ENCODE peak calls at places on chromosomes 6 and 20, in ten cellular contexts. Y is heart right ventricle, T is kidney epithelial cell, M is mucosa of descending colon, Q is A673, U is neural progenitor cell, V is psoas muscle, H is right lobe of liver, F is pancreas, E is left lung. G is an unnamed sample.

GRCh38 chr6:139386404-139386803 is 12.0 kb upstream of the CITED2 start:
- DNase-seq in Y (no peak), T (no peak), M (no peak), Q (no peak), U (no peak), V (no peak), H (no peak), F (no peak), E (no peak), G (no peak)

GRCh38 chr6:113458368-113459010 is 398.7 kb upstream of the MARCKS start:
- DNase-seq in Y (no peak), T (no peak), M (no peak), Q (no peak), U (no peak), V (no peak), H (no peak), F (no peak), E (no peak), G (no peak)

GRCh38 chr6:159513914-159514313 is 179.1 kb downstream of the SOD2 start:
- DNase-seq in Y (no peak), T (no peak), M (no peak), Q (no peak), U (no peak), V (no peak), H (no peak), F (no peak), E (no peak), G (no peak)

GRCh38 chr6:42572523-42572922 is 8.7 kb downstream of the UBR2 start:
- DNase-seq in Y (no peak), T (no peak), M (no peak), Q (no peak), U (no peak), V (no peak), H (no peak), F (no peak), E (no peak), G (peak; percentile 17)

GRCh38 chr20:63005862-63006564 is 751 bp downstream of the BHLHE23 start:
- DNase-seq in Y (peak; percentile 7), T (no peak), M (no peak), Q (peak; percentile 41), U (peak; percentile 79), V (no peak), H (no peak), F (peak; percentile 47), E (peak; percentile 68), G (no peak)

GRCh38 chr6:9140181-9140580 is 704.8 kb upstream of the SLC35B3 start:
- DNase-seq in Y (no peak), T (no peak), M (no peak), Q (no peak), U (no peak), V (peak; percentile 24), H (peak; percentile 91), F (peak; percentile 83), E (peak; percentile 61), G (no peak)

GRCh38 chr20:50062006-50062838 is 50.7 kb downstream of the UBE2V1 start:
- DNase-seq in Y (no peak), T (no peak), M (no peak), Q (no peak), U (no peak), V (no peak), H (no peak), F (no peak), E (no peak), G (no peak)

GRCh38 chr6:116352515-116353471 is 18.0 kb upstream of the DSE start:
- DNase-seq in Y (no peak), T (no peak), M (no peak), Q (no peak), U (no peak), V (no peak), H (no peak), F (no peak), E (no peak), G (no peak)

GRCh38 chr6:39213195-39213920 is 15.9 kb downstream of the KCNK5 start:
- DNase-seq in Y (no peak), T (no peak), M (no peak), Q (no peak), U (no peak), V (no peak), H (no peak), F (no peak), E (no peak), G (no peak)

GRCh38 chr6:157432231-157432630 is 51.2 kb downstream of the ZDHHC14 start:
- DNase-seq in Y (no peak), T (no peak), M (no peak), Q (peak; percentile 22), U (no peak), V (no peak), H (no peak), F (no peak), E (no peak), G (no peak)

GRCh38 chr6:64415936-64416335 is 780.3 kb downstream of the PHF3 start:
- DNase-seq in Y (no peak), T (no peak), M (no peak), Q (no peak), U (no peak), V (no peak), H (no peak), F (no peak), E (no peak), G (no peak)

GRCh38 chr20:42749548-42749947 is 440.2 kb downstream of the PTPRT start:
- DNase-seq in Y (no peak), T (no peak), M (no peak), Q (peak; percentile 1), U (no peak), V (no peak), H (no peak), F (no peak), E (no peak), G (peak; percentile 81)

GRCh38 chr6:16539086-16539931 is 222.0 kb downstream of the ATXN1 start:
- DNase-seq in Y (no peak), T (no peak), M (no peak), Q (no peak), U (no peak), V (no peak), H (no peak), F (no peak), E (no peak), G (no peak)

GRCh38 chr6:35082046-35082732 is 59.0 kb downstream of the TCP11 start:
- DNase-seq in Y (no peak), T (no peak), M (no peak), Q (no peak), U (no peak), V (no peak), H (peak; percentile 40), F (peak; percentile 39), E (no peak), G (no peak)

DNA sequence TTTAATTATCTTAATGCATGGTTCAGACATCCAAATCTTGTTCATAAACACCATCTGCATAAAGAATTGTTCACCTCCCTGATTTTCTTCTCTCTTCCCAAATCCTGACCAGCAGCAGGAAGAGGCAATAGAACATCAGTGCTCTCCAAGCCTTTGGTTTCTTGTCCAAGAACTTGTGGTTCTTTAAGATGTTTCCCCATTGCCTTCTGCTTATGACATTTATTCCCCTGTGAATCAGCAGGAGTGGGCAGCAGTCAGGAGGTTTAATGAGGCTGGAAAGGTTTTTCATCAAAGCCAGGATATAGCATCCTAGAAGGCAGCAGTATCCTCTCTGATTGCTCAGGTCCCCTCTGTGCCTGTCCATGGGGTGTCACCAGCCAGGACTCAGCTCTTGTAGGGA is 5.3 kb downstream of the HDDC2 start:
- DNase-seq in Y (no peak), T (no peak), M (no peak), Q (no peak), U (no peak), V (no peak), H (no peak), F (no peak), E (no peak), G (no peak)
- H3K36me3 ChIP-seq in Y (peaks cover 85% of the 10 kb centered on the region), T (no peaks in the 10 kb centered on the region), M (no peaks in the 10 kb centered on the region), Q (peaks cover 63% of the 10 kb centered on the region), U (peaks cover 8% of the 10 kb centered on the region), V (peaks cover 9% of the 10 kb centered on the region), H (peaks cover 4% of the 10 kb centered on the region), F (no peaks in the 10 kb centered on the region), E (peaks cover 65% of the 10 kb centered on the region), G (peaks cover 12% of the 10 kb centered on the region)

GRCh38 chr6:117513778-117514371 is 31.4 kb downstream of the DCBLD1 start:
- DNase-seq in Y (no peak), T (no peak), M (no peak), Q (no peak), U (no peak), V (no peak), H (no peak), F (no peak), E (no peak), G (no peak)

GRCh38 chr6:117512056-117512828 is 29.8 kb downstream of the DCBLD1 start:
- DNase-seq in Y (no peak), T (no peak), M (no peak), Q (no peak), U (no peak), V (no peak), H (no peak), F (no peak), E (no peak), G (no peak)

GRCh38 chr6:117515326-117515725 is 32.9 kb downstream of the DCBLD1 start:
- DNase-seq in Y (no peak), T (no peak), M (no peak), Q (no peak), U (no peak), V (no peak), H (no peak), F (no peak), E (no peak), G (no peak)

GRCh38 chr6:117513174-117513573 is 30.7 kb downstream of the DCBLD1 start:
- DNase-seq in Y (no peak), T (no peak), M (no peak), Q (no peak), U (peak; percentile 75), V (no peak), H (no peak), F (no peak), E (no peak), G (no peak)

DNA sequence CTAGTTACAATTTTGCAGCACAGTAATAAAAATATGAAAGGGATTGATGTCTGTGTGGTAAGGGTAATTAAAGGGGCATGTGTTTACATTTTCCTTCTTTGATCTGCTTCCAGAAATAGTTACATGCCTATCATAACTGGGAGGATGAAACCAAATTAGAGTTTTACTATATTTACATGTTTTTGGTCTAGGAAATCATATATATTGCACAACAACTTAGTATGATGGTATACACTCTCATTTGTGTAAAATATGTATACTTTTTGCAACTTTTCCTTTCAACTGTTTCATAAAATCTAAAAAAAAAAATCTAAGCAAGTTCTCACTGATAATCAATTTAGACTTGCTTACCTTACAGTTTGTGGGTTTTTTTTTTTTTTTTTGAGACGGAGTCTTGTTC is 32.2 kb downstream of the DCBLD1 start:
- DNase-seq in Y (no peak), T (no peak), M (no peak), Q (no peak), U (no peak), V (no peak), H (no peak), F (no peak), E (no peak), G (no peak)
- H3K36me3 ChIP-seq in Y (no peaks in the 10 kb centered on the region), T (no peaks in the 10 kb centered on the region), M (no peaks in the 10 kb centered on the region), Q (no peaks in the 10 kb centered on the region), U (no peaks in the 10 kb centered on the region), V (no peaks in the 10 kb centered on the region), H (no peaks in the 10 kb centered on the region), F (no peaks in the 10 kb centered on the region), E (peaks cover 8% of the 10 kb centered on the region), G (no peaks in the 10 kb centered on the region)

GRCh38 chr20:420169-420620 is 12.1 kb downstream of the RBCK1 start:
- DNase-seq in Y (no peak), T (no peak), M (no peak), Q (no peak), U (no peak), V (no peak), H (no peak), F (peak; percentile 76), E (peak; percentile 75), G (no peak)
- H3K36me3 ChIP-seq in Y (peaks cover 92% of the 10 kb centered on the region), T (peaks cover 7% of the 10 kb centered on the region), M (no peaks in the 10 kb centered on the region), Q (peaks cover 27% of the 10 kb centered on the region), U (no peaks in the 10 kb centered on the region), V (peaks cover 7% of the 10 kb centered on the region), H (no peaks in the 10 kb centered on the region), F (peaks cover 4% of the 10 kb centered on the region), E (peaks cover 84% of the 10 kb centered on the region), G (peaks cover 20% of the 10 kb centered on the region)

GRCh38 chr20:43855803-43856202 is 58.8 kb upstream of the TOX2 start:
- DNase-seq in Y (no peak), T (no peak), M (no peak), Q (no peak), U (no peak), V (no peak), H (no peak), F (no peak), E (no peak), G (no peak)
- H3K36me3 ChIP-seq in Y (no peaks in the 10 kb centered on the region), T (no peaks in the 10 kb centered on the region), M (no peaks in the 10 kb centered on the region), Q (no peaks in the 10 kb centered on the region), U (no peaks in the 10 kb centered on the region), V (no peaks in the 10 kb centered on the region), H (no peaks in the 10 kb centered on the region), F (no peaks in the 10 kb centered on the region), E (no peaks in the 10 kb centered on the region), G (no peaks in the 10 kb centered on the region)